ENCODE peak calls at places on chromosomes 1 and 21, in six cellular contexts. U is activated CD4-positive, CD25-positive, alpha-beta regulatory T cell treated with anti-CD3 and anti-CD28 coated beads, Interleukin-2, amount 50 U/mL, for 72 hours; Y is effector memory CD4-positive, alpha-beta T cell; K is effector memory CD8-positive, alpha-beta T cell; X is ascending aorta; M is NCI-H510A. F is an unnamed sample.

GRCh38 chr1:7956218-7957032 is 5.1 kb upstream of the PARK7 start:
- DNase-seq in U (no peak), Y (no peak), K (no peak), X (no peak), M (no peak), F (no peak)

GRCh38 chr1:227961651-227962050 is 13.9 kb upstream of the WNT9A start:
- DNase-seq in U (no peak), Y (no peak), K (peak), X (no peak), M (no peak), F (no peak)

GRCh38 chr1:223739366-223740057 is 27.2 kb downstream of the CAPN2 start:
- DNase-seq in U (no peak), Y (no peak), K (no peak), X (no peak), M (no peak), F (no peak)

GRCh38 chr1:40379785-40380452 is 6.4 kb downstream of the SMAP2 start:
- DNase-seq in U (no peak), Y (no peak), K (no peak), X (no peak), M (no peak), F (no peak)

GRCh38 chr1:115158181-115158580 is 68.9 kb upstream of the TSPAN2 start:
- DNase-seq in U (no peak), Y (no peak), K (no peak), X (no peak), M (no peak), F (peak)

GRCh38 chr21:25670726-25671125 is 31.7 kb downstream of the JAM2 start:
- DNase-seq in U (no peak), Y (no peak), K (no peak), X (no peak), M (no peak), F (no peak)

GRCh38 chr1:180311011-180311730 is 81.1 kb downstream of the LHX4 start:
- DNase-seq in U (no peak), Y (no peak), K (no peak), X (no peak), M (no peak), F (no peak)

GRCh38 chr1:246068619-246069509 is 438.2 kb downstream of the SMYD3 start:
- DNase-seq in U (no peak), Y (no peak), K (no peak), X (no peak), M (no peak), F (no peak)

GRCh38 chr1:19311503-19311930 is 427 bp downstream of the AKR7A2 start:
- DNase-seq in U (no peak), Y (no peak), K (no peak), X (no peak), M (no peak), F (no peak)

GRCh38 chr1:178145605-178146004 is 51.7 kb downstream of the RASAL2 start:
- DNase-seq in U (no peak), Y (no peak), K (no peak), X (no peak), M (no peak), F (no peak)